ENCODE peak calls at places on chromosome 18, in four cellular contexts. G is AG08395, M is T47D, R is H9. H is an unnamed sample.

GRCh38 chr18:31830686-31831085 is 70.0 kb upstream of the SLC25A52 start:
- DNase-seq in R (no peak), M (no peak), G (no peak), H (no peak)

GRCh38 chr18:30582078-30582477 is 460.5 kb downstream of the DSC3 start:
- DNase-seq in M (no peak), R (no peak), G (no peak), H (no peak)

GRCh38 chr18:49677081-49677480 is 115.2 kb downstream of the LIPG start:
- DNase-seq in M (no peak), R (no peak), G (no peak), H (no peak)

GRCh38 chr18:59220784-59221765 is 1.1 kb downstream of the GRP start:
- DNase-seq in M (no peak), G (peak), R (peak), H (peak)

GRCh38 chr18:59155140-59155539 is 15.5 kb downstream of the SEC11C start:
- DNase-seq in R (no peak), G (peak), M (no peak), H (no peak)

GRCh38 chr18:2522112-2522511 is 49.2 kb downstream of the METTL4 start:
- DNase-seq in R (no peak), M (no peak), G (no peak), H (no peak)

GRCh38 chr18:36309436-36310391 is 12.2 kb downstream of the FHOD3 start:
- DNase-seq in G (peak), M (no peak), R (peak), H (no peak)

GRCh38 chr18:48545690-48546365 is 7.0 kb downstream of the CTIF start:
- DNase-seq in M (no peak), R (peak), G (peak), H (peak)

GRCh38 chr18:48634975-48635374 is 96.1 kb downstream of the CTIF start:
- DNase-seq in R (no peak), M (no peak), G (no peak), H (no peak)